ENCODE peak calls at places on chromosomes 13 and 19, in nine cellular contexts. T, X, B, A, M, C, E, W and H are unnamed samples.

GRCh38 chr13:27053235-27053884 is 118.3 kb downstream of the USP12 start:
- DNase-seq in T (no peak), X (no peak), B (no peak), A (no peak), M (no peak), C (no peak), E (no peak), W (no peak), H (no peak)

GRCh38 chr13:32528358-32528757 is 10.2 kb downstream of the N4BP2L2 start:
- DNase-seq in T (no peak), X (no peak), B (no peak), A (no peak), M (no peak), C (no peak), E (peak), W (no peak), H (no peak)

GRCh38 chr13:39253774-39254173 is 215.5 kb downstream of the NHLRC3 start:
- DNase-seq in T (peak), X (no peak), B (no peak), A (no peak), M (no peak), C (no peak), E (peak), W (no peak), H (no peak)

GRCh38 chr19:14413765-14414171 is 5.4 kb downstream of the DDX39A start:
- DNase-seq in T (no peak), X (no peak), B (no peak), A (no peak), M (no peak), C (no peak), E (peak), W (no peak), H (no peak)

GRCh38 chr13:40466271-40466670 is 200.2 kb downstream of the FOXO1 start:
- DNase-seq in T (no peak), X (no peak), B (no peak), A (no peak), M (no peak), C (no peak), E (no peak), W (no peak), H (no peak)

GRCh38 chr13:31073859-31074718 is 87.6 kb downstream of the HSPH1 start:
- DNase-seq in T (no peak), X (peak), B (no peak), A (peak), M (no peak), C (no peak), E (peak), W (no peak), H (no peak)

GRCh38 chr19:46000497-46001246 is 5.4 kb downstream of the CCDC61 start:
- DNase-seq in T (no peak), X (no peak), B (peak), A (peak), M (no peak), C (peak), E (no peak), W (no peak), H (no peak)

GRCh38 chr19:32123355-32123940 is 222.0 kb upstream of the ZNF507 start:
- DNase-seq in T (no peak), X (no peak), B (peak), A (no peak), M (no peak), C (no peak), E (no peak), W (no peak), H (no peak)

GRCh38 chr19:12828494-12828893 is 5.9 kb downstream of the RTBDN start:
- DNase-seq in T (no peak), X (no peak), B (no peak), A (peak), M (no peak), C (peak), E (no peak), W (no peak), H (no peak)

GRCh38 chr19:9849786-9850185 is 14.7 kb downstream of the PIN1 start:
- DNase-seq in T (no peak), X (no peak), B (no peak), A (no peak), M (no peak), C (no peak), E (no peak), W (no peak), H (no peak)

GRCh38 chr13:39561971-39562370 is 41.0 kb downstream of the LHFPL6 start:
- DNase-seq in T (no peak), X (no peak), B (no peak), A (no peak), M (no peak), C (no peak), E (no peak), W (no peak), H (no peak)

GRCh38 chr13:78121459-78122348 is 203.1 kb upstream of the EDNRB start:
- DNase-seq in T (no peak), X (peak), B (peak), A (peak), M (peak), C (peak), E (peak), W (no peak), H (no peak)

GRCh38 chr13:82165396-82166174 is 1716.7 kb downstream of the SLITRK1 start:
- DNase-seq in T (no peak), X (no peak), B (no peak), A (no peak), M (no peak), C (no peak), E (no peak), W (no peak), H (no peak)

GRCh38 chr13:106490887-106491321 is 44.6 kb downstream of the EFNB2 start:
- DNase-seq in T (no peak), X (no peak), B (no peak), A (no peak), M (no peak), C (no peak), E (no peak), W (no peak), H (no peak)

GRCh38 chr13:40389081-40389641 is 277.3 kb downstream of the FOXO1 start:
- DNase-seq in T (no peak), X (peak), B (no peak), A (no peak), M (no peak), C (no peak), E (no peak), W (no peak), H (no peak)

GRCh38 chr13:73833331-73834070 is 300.7 kb downstream of the KLF12 start:
- DNase-seq in T (peak), X (no peak), B (no peak), A (no peak), M (no peak), C (no peak), E (peak), W (no peak), H (no peak)

GRCh38 chr19:1171755-1172352 is 2.2 kb downstream of the SBNO2 start:
- DNase-seq in T (no peak), X (no peak), B (no peak), A (peak), M (no peak), C (peak), E (no peak), W (no peak), H (no peak)

GRCh38 chr19:1168877-1169791 is 4.9 kb downstream of the SBNO2 start:
- DNase-seq in T (no peak), X (no peak), B (no peak), A (no peak), M (peak), C (peak), E (peak), W (no peak), H (no peak)

GRCh38 chr19:1170938-1171754 is 2.9 kb downstream of the SBNO2 start:
- DNase-seq in T (no peak), X (no peak), B (no peak), A (peak), M (no peak), C (no peak), E (no peak), W (no peak), H (no peak)

GRCh38 chr19:1168562-1168873 is 5.5 kb downstream of the SBNO2 start:
- DNase-seq in T (no peak), X (no peak), B (no peak), A (no peak), M (no peak), C (no peak), E (no peak), W (no peak), H (no peak)

DNA sequence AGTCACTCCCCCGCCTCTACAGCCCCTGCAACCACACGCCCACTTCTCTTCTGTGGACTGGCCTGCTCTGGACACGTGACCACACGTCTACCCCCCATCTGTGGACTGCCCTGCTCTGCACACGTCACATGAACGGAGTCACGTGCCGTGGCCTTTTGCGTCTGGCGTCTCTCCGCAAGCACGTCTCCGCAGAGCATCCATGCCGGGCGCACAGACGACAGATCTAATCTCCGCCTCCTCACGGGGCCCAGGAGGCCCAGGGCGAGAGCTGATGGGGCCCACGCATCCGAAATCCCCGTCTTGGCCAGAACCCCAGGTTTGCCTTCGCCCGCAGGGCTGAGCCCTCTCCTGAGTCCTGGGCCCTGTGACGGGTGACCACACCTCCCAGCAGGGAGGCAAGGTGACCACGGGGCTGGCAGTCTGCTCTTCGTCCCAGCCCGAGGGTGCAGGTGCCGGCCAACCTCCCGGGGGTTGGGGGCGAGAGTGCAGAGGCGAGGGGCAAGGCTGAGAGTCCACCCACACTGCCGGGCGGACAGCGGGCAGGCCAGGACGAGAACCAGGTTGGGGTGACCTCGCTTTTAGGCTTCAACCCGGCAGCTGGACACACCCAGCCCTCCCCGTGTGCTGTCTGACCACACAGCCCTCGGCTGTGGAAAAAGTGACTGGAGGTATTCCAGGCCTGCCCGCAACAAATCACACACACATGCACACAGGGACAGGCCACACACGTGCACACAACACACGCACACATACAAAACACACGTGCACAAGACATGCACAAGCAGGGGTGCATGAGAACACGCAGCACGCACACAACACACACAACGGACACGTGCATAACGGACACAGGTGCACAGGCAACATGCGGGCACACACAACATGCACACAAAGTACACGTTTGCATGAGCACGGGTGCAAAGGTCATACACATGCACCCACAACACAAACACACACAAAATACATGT is 3.9 kb downstream of the SBNO2 start:
- DNase-seq in T (peak), X (no peak), B (no peak), A (no peak), M (peak), C (peak), E (peak), W (no peak), H (no peak)
- H3K27ac ChIP-seq in T (peak), X (no peak), B (no peak), A (no peak), M (peak), C (peak), E (peak), W (no peak), H (peak)

GRCh38 chr13:34114581-34114980 is 296.6 kb downstream of the RFC3 start:
- DNase-seq in T (no peak), X (no peak), B (no peak), A (no peak), M (no peak), C (no peak), E (no peak), W (no peak), H (no peak)
- H3K27ac ChIP-seq in T (no peak), X (no peak), B (no peak), A (no peak), M (no peak), C (no peak), E (no peak), W (no peak), H (no peak)

GRCh38 chr19:11024259-11024658 is 63.4 kb downstream of the SMARCA4 start:
- DNase-seq in T (no peak), X (no peak), B (no peak), A (no peak), M (no peak), C (no peak), E (no peak), W (no peak), H (no peak)
- H3K27ac ChIP-seq in T (no peak), X (no peak), B (no peak), A (no peak), M (peak), C (no peak), E (no peak), W (no peak), H (no peak)

GRCh38 chr13:46596501-46596900 is 43.5 kb downstream of the LRCH1 start:
- DNase-seq in T (no peak), X (no peak), B (no peak), A (no peak), M (no peak), C (no peak), E (no peak), W (no peak), H (no peak)
- H3K27ac ChIP-seq in T (no peak), X (peak), B (no peak), A (no peak), M (peak), C (peak), E (no peak), W (peak), H (peak)